ENCODE peak calls at places on chromosomes 7 and 10, in seven cellular contexts. One of them, this sample, is unnamed.

GRCh38 chr10:77513783-77514331 is 123.8 kb downstream of the KCNMA1 start:
- DNase-seq in GM12878: no peak
- DNase-seq in H1: no peak
- DNase-seq in GM12891: no peak
- DNase-seq in HepG2: no peak
- DNase-seq in K562: no peak
- DNase-seq in SK-N-SH: peak
- DNase-seq in this sample: no peak

GRCh38 chr10:100364735-100365391 is 17.8 kb downstream of the SCD start:
- DNase-seq in GM12878: no peak
- DNase-seq in GM12891: no peak
- DNase-seq in K562: peak
- DNase-seq in SK-N-SH: peak
- DNase-seq in H1: no peak
- DNase-seq in HepG2: peak
- DNase-seq in this sample: no peak

GRCh38 chr7:94649313-94649924 is 6.5 kb downstream of the SGCE start:
- DNase-seq in K562: no peak
- DNase-seq in GM12891: no peak
- DNase-seq in HepG2: no peak
- DNase-seq in H1: no peak
- DNase-seq in SK-N-SH: no peak
- DNase-seq in GM12878: no peak
- DNase-seq in this sample: no peak

GRCh38 chr10:73744690-73744994 is 470 bp downstream of the SEC24C start:
- DNase-seq in H1: no peak
- DNase-seq in SK-N-SH: peak
- DNase-seq in HepG2: peak
- DNase-seq in K562: peak
- DNase-seq in GM12878: no peak
- DNase-seq in GM12891: no peak
- DNase-seq in this sample: peak

GRCh38 chr7:101767544-101767943 is 49.9 kb upstream of the CUX1 start:
- DNase-seq in K562: no peak
- DNase-seq in SK-N-SH: no peak
- DNase-seq in H1: no peak
- DNase-seq in HepG2: no peak
- DNase-seq in GM12878: no peak
- DNase-seq in GM12891: no peak
- DNase-seq in this sample: no peak

GRCh38 chr7:55309040-55309991 is 55.8 kb upstream of the LANCL2 start:
- DNase-seq in H1: no peak
- DNase-seq in GM12891: no peak
- DNase-seq in K562: no peak
- DNase-seq in HepG2: no peak
- DNase-seq in SK-N-SH: no peak
- DNase-seq in GM12878: peak
- DNase-seq in this sample: peak

GRCh38 chr7:8035647-8036518 is 67.3 kb downstream of the GLCCI1 start:
- DNase-seq in H1: peak
- DNase-seq in SK-N-SH: no peak
- DNase-seq in GM12891: no peak
- DNase-seq in K562: peak
- DNase-seq in HepG2: peak
- DNase-seq in GM12878: peak
- DNase-seq in this sample: no peak

GRCh38 chr7:130903358-130903974 is 169.5 kb upstream of the KLF14 start:
- DNase-seq in HepG2: no peak
- DNase-seq in GM12891: no peak
- DNase-seq in H1: no peak
- DNase-seq in K562: peak
- DNase-seq in SK-N-SH: no peak
- DNase-seq in GM12878: no peak
- DNase-seq in this sample: no peak

GRCh38 chr10:58513189-58514101 is 773 bp downstream of the BICC1 start:
- DNase-seq in K562: no peak
- DNase-seq in H1: peak
- DNase-seq in SK-N-SH: peak
- DNase-seq in GM12891: no peak
- DNase-seq in HepG2: no peak
- DNase-seq in GM12878: no peak
- DNase-seq in this sample: peak

GRCh38 chr10:6297951-6298381 is 95.2 kb downstream of the PFKFB3 start:
- DNase-seq in K562: no peak
- DNase-seq in H1: no peak
- DNase-seq in HepG2: no peak
- DNase-seq in GM12891: no peak
- DNase-seq in SK-N-SH: no peak
- DNase-seq in GM12878: no peak
- DNase-seq in this sample: no peak

GRCh38 chr10:61298194-61298593 is 155.0 kb downstream of the TMEM26 start:
- DNase-seq in K562: no peak
- DNase-seq in SK-N-SH: no peak
- DNase-seq in GM12891: no peak
- DNase-seq in GM12878: no peak
- DNase-seq in H1: no peak
- DNase-seq in HepG2: no peak
- DNase-seq in this sample: no peak

GRCh38 chr7:17371656-17372524 is 73.4 kb downstream of the AHR start:
- DNase-seq in HepG2: peak
- DNase-seq in H1: no peak
- DNase-seq in GM12891: no peak
- DNase-seq in SK-N-SH: no peak
- DNase-seq in GM12878: no peak
- DNase-seq in K562: peak
- DNase-seq in this sample: no peak

GRCh38 chr7:140070546-140070945 is 7.8 kb upstream of the PARP12 start:
- DNase-seq in H1: no peak
- DNase-seq in K562: no peak
- DNase-seq in GM12878: no peak
- DNase-seq in HepG2: no peak
- DNase-seq in SK-N-SH: no peak
- DNase-seq in GM12891: no peak
- DNase-seq in this sample: no peak

GRCh38 chr7:142125576-142125975 is 14.1 kb downstream of the MGAM2 start:
- DNase-seq in SK-N-SH: no peak
- DNase-seq in GM12878: no peak
- DNase-seq in H1: no peak
- DNase-seq in HepG2: no peak
- DNase-seq in GM12891: no peak
- DNase-seq in K562: no peak
- DNase-seq in this sample: no peak

GRCh38 chr7:88075216-88075615 is 141.2 kb downstream of the ADAM22 start:
- DNase-seq in H1: no peak
- DNase-seq in GM12891: no peak
- DNase-seq in K562: no peak
- DNase-seq in GM12878: no peak
- DNase-seq in SK-N-SH: no peak
- DNase-seq in HepG2: no peak
- DNase-seq in this sample: no peak

GRCh38 chr7:66739477-66739876 is 1.1 kb upstream of the RABGEF1 start:
- DNase-seq in HepG2: no peak
- DNase-seq in H1: no peak
- DNase-seq in K562: no peak
- DNase-seq in GM12891: no peak
- DNase-seq in SK-N-SH: no peak
- DNase-seq in GM12878: no peak
- DNase-seq in this sample: no peak

GRCh38 chr7:70647801-70648491 is 484.0 kb upstream of the GALNT17 start:
- DNase-seq in HepG2: no peak
- DNase-seq in H1: no peak
- DNase-seq in GM12878: peak
- DNase-seq in SK-N-SH: no peak
- DNase-seq in K562: no peak
- DNase-seq in GM12891: peak
- DNase-seq in this sample: no peak

GRCh38 chr7:2537981-2538851 is 17.1 kb downstream of the BRAT1 start:
- DNase-seq in GM12878: no peak
- DNase-seq in GM12891: no peak
- DNase-seq in H1: no peak
- DNase-seq in K562: no peak
- DNase-seq in HepG2: no peak
- DNase-seq in SK-N-SH: peak
- DNase-seq in this sample: no peak

GRCh38 chr10:79282388-79282787 is 64.9 kb upstream of the PPIF start:
- DNase-seq in GM12878: no peak
- DNase-seq in GM12891: no peak
- DNase-seq in K562: no peak
- DNase-seq in SK-N-SH: no peak
- DNase-seq in H1: no peak
- DNase-seq in HepG2: no peak
- DNase-seq in this sample: no peak

GRCh38 chr7:45217358-45217757 is 59.8 kb downstream of the RAMP3 start:
- DNase-seq in HepG2: peak
- DNase-seq in GM12878: no peak
- DNase-seq in H1: no peak
- DNase-seq in K562: peak
- DNase-seq in SK-N-SH: peak
- DNase-seq in GM12891: no peak
- DNase-seq in this sample: no peak

GRCh38 chr10:79116801-79117723 is 48.3 kb downstream of the ZMIZ1 start:
- DNase-seq in H1: no peak
- DNase-seq in GM12878: peak
- DNase-seq in SK-N-SH: no peak
- DNase-seq in HepG2: no peak
- DNase-seq in GM12891: no peak
- DNase-seq in K562: no peak
- DNase-seq in this sample: no peak

GRCh38 chr7:130721486-130722277 is 12.3 kb downstream of the KLF14 start:
- DNase-seq in H1: peak
- DNase-seq in GM12878: no peak
- DNase-seq in HepG2: peak
- DNase-seq in K562: peak
- DNase-seq in GM12891: no peak
- DNase-seq in SK-N-SH: peak
- DNase-seq in this sample: no peak

DNA sequence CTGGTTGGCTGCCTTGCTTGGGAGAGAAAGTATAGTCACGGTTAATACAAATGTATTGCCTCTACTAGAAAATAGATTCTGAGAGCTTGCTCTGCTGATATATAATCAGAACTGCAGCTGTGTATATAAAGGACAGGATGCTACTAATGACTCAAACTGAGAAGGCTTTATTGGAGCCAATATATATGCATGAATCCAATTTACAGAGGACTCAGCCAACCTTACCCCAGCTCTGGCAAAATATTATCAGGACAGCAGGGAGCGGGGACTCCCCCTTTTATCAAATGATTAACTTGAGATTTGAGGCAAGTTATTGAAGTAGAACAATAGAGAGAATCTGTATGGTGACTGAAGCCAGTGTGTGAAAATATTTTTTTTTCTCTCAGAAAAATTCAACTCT is 219.9 kb upstream of the SMIM30 start:
- DNase-seq in H1: no peak
- DNase-seq in K562: no peak
- DNase-seq in GM12878: no peak
- DNase-seq in GM12891: no peak
- DNase-seq in HepG2: no peak
- DNase-seq in SK-N-SH: no peak
- DNase-seq in this sample: no peak
- TF ChIP-seq TAF1 in H1: no peak
- TF ChIP-seq TAF1 in K562: no peak
- TF ChIP-seq TAF1 in GM12878: no peak
- TF ChIP-seq TAF1 in GM12891: no peak
- TF ChIP-seq TAF1 in HepG2: no peak
- TF ChIP-seq TAF1 in SK-N-SH: no peak
- TF ChIP-seq TAF1 in this sample: no peak

GRCh38 chr7:5528071-5528814 is 104.6 kb upstream of the TNRC18 start:
- DNase-seq in SK-N-SH: no peak
- DNase-seq in H1: peak
- DNase-seq in HepG2: no peak
- DNase-seq in GM12878: no peak
- DNase-seq in K562: no peak
- DNase-seq in GM12891: no peak
- DNase-seq in this sample: no peak
- TF ChIP-seq TAF1 in SK-N-SH: no peak
- TF ChIP-seq TAF1 in H1: no peak
- TF ChIP-seq TAF1 in HepG2: no peak
- TF ChIP-seq TAF1 in GM12878: no peak
- TF ChIP-seq TAF1 in K562: no peak
- TF ChIP-seq TAF1 in GM12891: peak
- TF ChIP-seq TAF1 in this sample: no peak

GRCh38 chr10:123134058-123134914 is 1.5 kb upstream of the HMX3 start:
- DNase-seq in H1: peak
- DNase-seq in GM12878: no peak
- DNase-seq in HepG2: no peak
- DNase-seq in GM12891: no peak
- DNase-seq in K562: no peak
- DNase-seq in SK-N-SH: no peak
- DNase-seq in this sample: no peak

GRCh38 chr10:123134915-123135414 is 805 bp upstream of the HMX3 start:
- DNase-seq in SK-N-SH: peak
- DNase-seq in GM12878: no peak
- DNase-seq in K562: peak
- DNase-seq in H1: no peak
- DNase-seq in GM12891: peak
- DNase-seq in HepG2: no peak
- DNase-seq in this sample: no peak

GRCh38 chr10:123136806-123137642 is 1.3 kb downstream of the HMX3 start:
- DNase-seq in HepG2: no peak
- DNase-seq in SK-N-SH: no peak
- DNase-seq in H1: peak
- DNase-seq in K562: peak
- DNase-seq in GM12878: no peak
- DNase-seq in GM12891: no peak
- DNase-seq in this sample: no peak

GRCh38 chr10:123136221-123136805 is 543 bp downstream of the HMX3 start:
- DNase-seq in GM12878: no peak
- DNase-seq in GM12891: no peak
- DNase-seq in HepG2: no peak
- DNase-seq in SK-N-SH: no peak
- DNase-seq in H1: peak
- DNase-seq in K562: peak
- DNase-seq in this sample: no peak

GRCh38 chr10:123135415-123136141 is at the start of gene HMX3:
- DNase-seq in HepG2: no peak
- DNase-seq in K562: peak
- DNase-seq in GM12891: peak
- DNase-seq in SK-N-SH: peak
- DNase-seq in H1: peak
- DNase-seq in GM12878: no peak
- DNase-seq in this sample: peak
- TF ChIP-seq TAF1 in HepG2: no peak
- TF ChIP-seq TAF1 in K562: peak
- TF ChIP-seq TAF1 in GM12891: no peak
- TF ChIP-seq TAF1 in SK-N-SH: no peak
- TF ChIP-seq TAF1 in H1: no peak
- TF ChIP-seq TAF1 in GM12878: no peak
- TF ChIP-seq TAF1 in this sample: no peak

DNA sequence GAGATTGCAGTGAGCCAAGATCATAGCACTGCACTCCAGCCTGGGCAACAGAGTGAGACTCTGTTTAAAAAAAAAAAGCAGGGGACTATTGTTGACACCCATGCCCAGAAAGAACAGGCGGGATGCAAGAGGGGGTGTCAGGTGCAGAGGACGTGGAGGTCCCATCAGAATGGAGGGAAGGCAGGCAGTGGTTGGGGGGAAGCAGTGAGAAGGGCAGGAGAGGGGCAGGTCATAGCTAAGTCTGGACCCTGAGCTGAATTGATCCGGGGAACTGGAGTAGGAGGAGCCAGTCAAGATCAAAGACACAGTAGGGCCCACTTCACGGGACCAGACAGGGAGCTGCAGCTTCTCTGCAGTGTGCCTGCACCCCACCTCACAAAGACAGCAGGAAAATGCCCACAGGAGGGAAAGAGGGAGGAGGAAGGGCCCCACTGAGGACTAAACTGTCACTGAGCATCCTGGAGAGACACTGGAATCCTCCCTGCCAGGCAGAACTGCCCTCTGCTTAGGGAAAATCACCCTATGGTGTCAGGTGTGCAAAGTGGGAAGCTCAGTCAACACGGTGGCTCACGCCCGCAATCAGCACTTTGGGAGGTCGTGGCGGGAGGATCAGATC is 27.3 kb upstream of the ECHDC3 start:
- DNase-seq in H1: no peak
- DNase-seq in SK-N-SH: no peak
- DNase-seq in GM12891: no peak
- DNase-seq in GM12878: no peak
- DNase-seq in K562: no peak
- DNase-seq in HepG2: peak
- DNase-seq in this sample: no peak
- TF ChIP-seq TAF1 in H1: no peak
- TF ChIP-seq TAF1 in SK-N-SH: no peak
- TF ChIP-seq TAF1 in GM12891: no peak
- TF ChIP-seq TAF1 in GM12878: no peak
- TF ChIP-seq TAF1 in K562: no peak
- TF ChIP-seq TAF1 in HepG2: peak
- TF ChIP-seq TAF1 in this sample: no peak